ENCODE peak calls at places on chromosomes 1 and 21, in six cellular contexts. One of them, this sample, is unnamed.

GRCh38 chr1:214708321-214708960 is 105.4 kb downstream of the CENPF start:
- DNase-seq in psoas muscle: no peak
- DNase-seq in NCI-H1417 treated with DMSO at 0.1 percent for 48 hours: no peak
- DNase-seq in left lobe of liver: no peak
- DNase-seq in stimulated activated naive CD8-positive, alpha-beta T cell treated with anti-CD3 and anti-CD28 coated beads, Interleukin-15, amount 100 ng/mL, for 72 hours: no peak
- DNase-seq in stimulated activated CD4-positive, alpha-beta T cell treated with anti-CD3 and anti-CD28 coated beads, TNF-alpha, amount 100 ng/mL, for 4 hours: no peak
- DNase-seq in this sample: no peak

GRCh38 chr1:208225954-208226937 is 17.9 kb downstream of the PLXNA2 start:
- DNase-seq in stimulated activated CD4-positive, alpha-beta T cell treated with anti-CD3 and anti-CD28 coated beads, TNF-alpha, amount 100 ng/mL, for 4 hours: no peak
- DNase-seq in stimulated activated naive CD8-positive, alpha-beta T cell treated with anti-CD3 and anti-CD28 coated beads, Interleukin-15, amount 100 ng/mL, for 72 hours: no peak
- DNase-seq in psoas muscle: no peak
- DNase-seq in NCI-H1417 treated with DMSO at 0.1 percent for 48 hours: no peak
- DNase-seq in left lobe of liver: no peak
- DNase-seq in this sample: no peak

GRCh38 chr1:200033511-200034261 is 6.2 kb downstream of the NR5A2 start:
- DNase-seq in stimulated activated naive CD8-positive, alpha-beta T cell treated with anti-CD3 and anti-CD28 coated beads, Interleukin-15, amount 100 ng/mL, for 72 hours: no peak
- DNase-seq in stimulated activated CD4-positive, alpha-beta T cell treated with anti-CD3 and anti-CD28 coated beads, TNF-alpha, amount 100 ng/mL, for 4 hours: no peak
- DNase-seq in NCI-H1417 treated with DMSO at 0.1 percent for 48 hours: no peak
- DNase-seq in psoas muscle: no peak
- DNase-seq in left lobe of liver: no peak
- DNase-seq in this sample: no peak

GRCh38 chr21:43206231-43207042 is 37.6 kb downstream of the CRYAA start:
- DNase-seq in left lobe of liver: peak; percentile 31
- DNase-seq in NCI-H1417 treated with DMSO at 0.1 percent for 48 hours: no peak
- DNase-seq in stimulated activated naive CD8-positive, alpha-beta T cell treated with anti-CD3 and anti-CD28 coated beads, Interleukin-15, amount 100 ng/mL, for 72 hours: no peak
- DNase-seq in psoas muscle: no peak
- DNase-seq in stimulated activated CD4-positive, alpha-beta T cell treated with anti-CD3 and anti-CD28 coated beads, TNF-alpha, amount 100 ng/mL, for 4 hours: no peak
- DNase-seq in this sample: no peak

GRCh38 chr1:235246022-235246948 is 81.7 kb downstream of the ARID4B start:
- DNase-seq in left lobe of liver: no peak
- DNase-seq in stimulated activated CD4-positive, alpha-beta T cell treated with anti-CD3 and anti-CD28 coated beads, TNF-alpha, amount 100 ng/mL, for 4 hours: no peak
- DNase-seq in psoas muscle: no peak
- DNase-seq in stimulated activated naive CD8-positive, alpha-beta T cell treated with anti-CD3 and anti-CD28 coated beads, Interleukin-15, amount 100 ng/mL, for 72 hours: no peak
- DNase-seq in NCI-H1417 treated with DMSO at 0.1 percent for 48 hours: no peak
- DNase-seq in this sample: peak; percentile 33

GRCh38 chr1:241086686-241087085 is 270.3 kb downstream of the RGS7 start:
- DNase-seq in NCI-H1417 treated with DMSO at 0.1 percent for 48 hours: no peak
- DNase-seq in stimulated activated naive CD8-positive, alpha-beta T cell treated with anti-CD3 and anti-CD28 coated beads, Interleukin-15, amount 100 ng/mL, for 72 hours: no peak
- DNase-seq in psoas muscle: no peak
- DNase-seq in stimulated activated CD4-positive, alpha-beta T cell treated with anti-CD3 and anti-CD28 coated beads, TNF-alpha, amount 100 ng/mL, for 4 hours: no peak
- DNase-seq in left lobe of liver: no peak
- DNase-seq in this sample: no peak

GRCh38 chr1:42176902-42177519 is 12.5 kb upstream of the GUCA2A start:
- DNase-seq in psoas muscle: no peak
- DNase-seq in left lobe of liver: no peak
- DNase-seq in stimulated activated naive CD8-positive, alpha-beta T cell treated with anti-CD3 and anti-CD28 coated beads, Interleukin-15, amount 100 ng/mL, for 72 hours: no peak
- DNase-seq in NCI-H1417 treated with DMSO at 0.1 percent for 48 hours: no peak
- DNase-seq in stimulated activated CD4-positive, alpha-beta T cell treated with anti-CD3 and anti-CD28 coated beads, TNF-alpha, amount 100 ng/mL, for 4 hours: no peak
- DNase-seq in this sample: peak; percentile 86

GRCh38 chr1:174809755-174810280 is 189.9 kb upstream of the CACYBP start:
- DNase-seq in psoas muscle: no peak
- DNase-seq in stimulated activated naive CD8-positive, alpha-beta T cell treated with anti-CD3 and anti-CD28 coated beads, Interleukin-15, amount 100 ng/mL, for 72 hours: no peak
- DNase-seq in NCI-H1417 treated with DMSO at 0.1 percent for 48 hours: no peak
- DNase-seq in left lobe of liver: no peak
- DNase-seq in stimulated activated CD4-positive, alpha-beta T cell treated with anti-CD3 and anti-CD28 coated beads, TNF-alpha, amount 100 ng/mL, for 4 hours: no peak
- DNase-seq in this sample: no peak

GRCh38 chr1:156750932-156751723 is at the start of gene HDGF:
- DNase-seq in left lobe of liver: peak; percentile 66
- DNase-seq in stimulated activated CD4-positive, alpha-beta T cell treated with anti-CD3 and anti-CD28 coated beads, TNF-alpha, amount 100 ng/mL, for 4 hours: no peak
- DNase-seq in NCI-H1417 treated with DMSO at 0.1 percent for 48 hours: no peak
- DNase-seq in psoas muscle: peak; percentile 69
- DNase-seq in stimulated activated naive CD8-positive, alpha-beta T cell treated with anti-CD3 and anti-CD28 coated beads, Interleukin-15, amount 100 ng/mL, for 72 hours: peak; percentile 59
- DNase-seq in this sample: no peak

GRCh38 chr1:23403038-23403336 is 21.6 kb downstream of the TCEA3 start:
- DNase-seq in NCI-H1417 treated with DMSO at 0.1 percent for 48 hours: no peak
- DNase-seq in psoas muscle: no peak
- DNase-seq in stimulated activated CD4-positive, alpha-beta T cell treated with anti-CD3 and anti-CD28 coated beads, TNF-alpha, amount 100 ng/mL, for 4 hours: no peak
- DNase-seq in stimulated activated naive CD8-positive, alpha-beta T cell treated with anti-CD3 and anti-CD28 coated beads, Interleukin-15, amount 100 ng/mL, for 72 hours: no peak
- DNase-seq in left lobe of liver: no peak
- DNase-seq in this sample: no peak

GRCh38 chr1:43232071-43232470 is 37.7 kb upstream of the TMEM125 start:
- DNase-seq in stimulated activated naive CD8-positive, alpha-beta T cell treated with anti-CD3 and anti-CD28 coated beads, Interleukin-15, amount 100 ng/mL, for 72 hours: no peak
- DNase-seq in stimulated activated CD4-positive, alpha-beta T cell treated with anti-CD3 and anti-CD28 coated beads, TNF-alpha, amount 100 ng/mL, for 4 hours: no peak
- DNase-seq in psoas muscle: no peak
- DNase-seq in left lobe of liver: no peak
- DNase-seq in NCI-H1417 treated with DMSO at 0.1 percent for 48 hours: no peak
- DNase-seq in this sample: no peak

GRCh38 chr1:6208723-6209660 is 3.1 kb downstream of the RNF207 start:
- DNase-seq in NCI-H1417 treated with DMSO at 0.1 percent for 48 hours: no peak
- DNase-seq in stimulated activated CD4-positive, alpha-beta T cell treated with anti-CD3 and anti-CD28 coated beads, TNF-alpha, amount 100 ng/mL, for 4 hours: no peak
- DNase-seq in stimulated activated naive CD8-positive, alpha-beta T cell treated with anti-CD3 and anti-CD28 coated beads, Interleukin-15, amount 100 ng/mL, for 72 hours: no peak
- DNase-seq in psoas muscle: peak; percentile 56
- DNase-seq in left lobe of liver: no peak
- DNase-seq in this sample: no peak

GRCh38 chr1:16215882-16216753 is 3.7 kb upstream of the ARHGEF19 start:
- DNase-seq in NCI-H1417 treated with DMSO at 0.1 percent for 48 hours: peak; percentile 52
- DNase-seq in left lobe of liver: peak; percentile 73
- DNase-seq in stimulated activated CD4-positive, alpha-beta T cell treated with anti-CD3 and anti-CD28 coated beads, TNF-alpha, amount 100 ng/mL, for 4 hours: no peak
- DNase-seq in stimulated activated naive CD8-positive, alpha-beta T cell treated with anti-CD3 and anti-CD28 coated beads, Interleukin-15, amount 100 ng/mL, for 72 hours: peak; percentile 61
- DNase-seq in psoas muscle: peak; percentile 80
- DNase-seq in this sample: no peak

GRCh38 chr1:101520302-101520701 is 283.5 kb downstream of the S1PR1 start:
- DNase-seq in stimulated activated CD4-positive, alpha-beta T cell treated with anti-CD3 and anti-CD28 coated beads, TNF-alpha, amount 100 ng/mL, for 4 hours: no peak
- DNase-seq in left lobe of liver: no peak
- DNase-seq in psoas muscle: no peak
- DNase-seq in stimulated activated naive CD8-positive, alpha-beta T cell treated with anti-CD3 and anti-CD28 coated beads, Interleukin-15, amount 100 ng/mL, for 72 hours: peak; percentile 18
- DNase-seq in NCI-H1417 treated with DMSO at 0.1 percent for 48 hours: no peak
- DNase-seq in this sample: peak; percentile 10

GRCh38 chr1:25074828-25075227 is 144.8 kb upstream of the RUNX3 start:
- DNase-seq in NCI-H1417 treated with DMSO at 0.1 percent for 48 hours: no peak
- DNase-seq in stimulated activated naive CD8-positive, alpha-beta T cell treated with anti-CD3 and anti-CD28 coated beads, Interleukin-15, amount 100 ng/mL, for 72 hours: no peak
- DNase-seq in stimulated activated CD4-positive, alpha-beta T cell treated with anti-CD3 and anti-CD28 coated beads, TNF-alpha, amount 100 ng/mL, for 4 hours: no peak
- DNase-seq in psoas muscle: no peak
- DNase-seq in left lobe of liver: no peak
- DNase-seq in this sample: no peak

GRCh38 chr1:8136766-8137165 is 110.7 kb upstream of the ERRFI1 start:
- DNase-seq in left lobe of liver: no peak
- DNase-seq in stimulated activated naive CD8-positive, alpha-beta T cell treated with anti-CD3 and anti-CD28 coated beads, Interleukin-15, amount 100 ng/mL, for 72 hours: no peak
- DNase-seq in psoas muscle: no peak
- DNase-seq in stimulated activated CD4-positive, alpha-beta T cell treated with anti-CD3 and anti-CD28 coated beads, TNF-alpha, amount 100 ng/mL, for 4 hours: no peak
- DNase-seq in NCI-H1417 treated with DMSO at 0.1 percent for 48 hours: no peak
- DNase-seq in this sample: no peak

GRCh38 chr1:233587958-233588799 is 25.7 kb upstream of the KCNK1 start:
- DNase-seq in stimulated activated CD4-positive, alpha-beta T cell treated with anti-CD3 and anti-CD28 coated beads, TNF-alpha, amount 100 ng/mL, for 4 hours: no peak
- DNase-seq in left lobe of liver: no peak
- DNase-seq in stimulated activated naive CD8-positive, alpha-beta T cell treated with anti-CD3 and anti-CD28 coated beads, Interleukin-15, amount 100 ng/mL, for 72 hours: no peak
- DNase-seq in psoas muscle: no peak
- DNase-seq in NCI-H1417 treated with DMSO at 0.1 percent for 48 hours: peak; percentile 16
- DNase-seq in this sample: no peak

GRCh38 chr1:158798531-158798930 is 17.5 kb upstream of the OR6N2 start:
- DNase-seq in NCI-H1417 treated with DMSO at 0.1 percent for 48 hours: no peak
- DNase-seq in stimulated activated naive CD8-positive, alpha-beta T cell treated with anti-CD3 and anti-CD28 coated beads, Interleukin-15, amount 100 ng/mL, for 72 hours: no peak
- DNase-seq in stimulated activated CD4-positive, alpha-beta T cell treated with anti-CD3 and anti-CD28 coated beads, TNF-alpha, amount 100 ng/mL, for 4 hours: no peak
- DNase-seq in left lobe of liver: no peak
- DNase-seq in psoas muscle: no peak
- DNase-seq in this sample: no peak

GRCh38 chr1:111496398-111496797 is 7.0 kb downstream of the ADORA3 start:
- DNase-seq in left lobe of liver: no peak
- DNase-seq in stimulated activated naive CD8-positive, alpha-beta T cell treated with anti-CD3 and anti-CD28 coated beads, Interleukin-15, amount 100 ng/mL, for 72 hours: no peak
- DNase-seq in psoas muscle: no peak
- DNase-seq in stimulated activated CD4-positive, alpha-beta T cell treated with anti-CD3 and anti-CD28 coated beads, TNF-alpha, amount 100 ng/mL, for 4 hours: no peak
- DNase-seq in NCI-H1417 treated with DMSO at 0.1 percent for 48 hours: no peak
- DNase-seq in this sample: no peak

GRCh38 chr1:202122639-202123335 is at the start of gene GPR37L1:
- DNase-seq in left lobe of liver: no peak
- DNase-seq in stimulated activated CD4-positive, alpha-beta T cell treated with anti-CD3 and anti-CD28 coated beads, TNF-alpha, amount 100 ng/mL, for 4 hours: no peak
- DNase-seq in NCI-H1417 treated with DMSO at 0.1 percent for 48 hours: no peak
- DNase-seq in stimulated activated naive CD8-positive, alpha-beta T cell treated with anti-CD3 and anti-CD28 coated beads, Interleukin-15, amount 100 ng/mL, for 72 hours: no peak
- DNase-seq in psoas muscle: peak; percentile 50
- DNase-seq in this sample: no peak

GRCh38 chr1:55212349-55213028 is 2.7 kb downstream of the USP24 start:
- DNase-seq in NCI-H1417 treated with DMSO at 0.1 percent for 48 hours: no peak
- DNase-seq in left lobe of liver: no peak
- DNase-seq in stimulated activated naive CD8-positive, alpha-beta T cell treated with anti-CD3 and anti-CD28 coated beads, Interleukin-15, amount 100 ng/mL, for 72 hours: no peak
- DNase-seq in stimulated activated CD4-positive, alpha-beta T cell treated with anti-CD3 and anti-CD28 coated beads, TNF-alpha, amount 100 ng/mL, for 4 hours: no peak
- DNase-seq in psoas muscle: no peak
- DNase-seq in this sample: no peak

GRCh38 chr1:111875640-111876039 is 113.8 kb downstream of the KCND3 start:
- DNase-seq in psoas muscle: no peak
- DNase-seq in stimulated activated naive CD8-positive, alpha-beta T cell treated with anti-CD3 and anti-CD28 coated beads, Interleukin-15, amount 100 ng/mL, for 72 hours: no peak
- DNase-seq in stimulated activated CD4-positive, alpha-beta T cell treated with anti-CD3 and anti-CD28 coated beads, TNF-alpha, amount 100 ng/mL, for 4 hours: no peak
- DNase-seq in NCI-H1417 treated with DMSO at 0.1 percent for 48 hours: no peak
- DNase-seq in left lobe of liver: no peak
- DNase-seq in this sample: no peak

GRCh38 chr1:200351826-200352549 is 57.8 kb downstream of the ZNF281 start:
- DNase-seq in stimulated activated CD4-positive, alpha-beta T cell treated with anti-CD3 and anti-CD28 coated beads, TNF-alpha, amount 100 ng/mL, for 4 hours: no peak
- DNase-seq in stimulated activated naive CD8-positive, alpha-beta T cell treated with anti-CD3 and anti-CD28 coated beads, Interleukin-15, amount 100 ng/mL, for 72 hours: peak; percentile 25
- DNase-seq in psoas muscle: no peak
- DNase-seq in NCI-H1417 treated with DMSO at 0.1 percent for 48 hours: no peak
- DNase-seq in left lobe of liver: no peak
- DNase-seq in this sample: no peak

GRCh38 chr1:5658340-5659316 is 333.6 kb downstream of the NPHP4 start:
- DNase-seq in psoas muscle: no peak
- DNase-seq in left lobe of liver: no peak
- DNase-seq in stimulated activated naive CD8-positive, alpha-beta T cell treated with anti-CD3 and anti-CD28 coated beads, Interleukin-15, amount 100 ng/mL, for 72 hours: no peak
- DNase-seq in stimulated activated CD4-positive, alpha-beta T cell treated with anti-CD3 and anti-CD28 coated beads, TNF-alpha, amount 100 ng/mL, for 4 hours: no peak
- DNase-seq in NCI-H1417 treated with DMSO at 0.1 percent for 48 hours: no peak
- DNase-seq in this sample: no peak

GRCh38 chr1:229268505-229268904 is 2.4 kb upstream of the RAB4A start:
- DNase-seq in stimulated activated naive CD8-positive, alpha-beta T cell treated with anti-CD3 and anti-CD28 coated beads, Interleukin-15, amount 100 ng/mL, for 72 hours: no peak
- DNase-seq in psoas muscle: no peak
- DNase-seq in NCI-H1417 treated with DMSO at 0.1 percent for 48 hours: no peak
- DNase-seq in left lobe of liver: no peak
- DNase-seq in stimulated activated CD4-positive, alpha-beta T cell treated with anti-CD3 and anti-CD28 coated beads, TNF-alpha, amount 100 ng/mL, for 4 hours: no peak
- DNase-seq in this sample: no peak

GRCh38 chr1:226738995-226739695 is at the start of gene ITPKB:
- DNase-seq in left lobe of liver: no peak
- DNase-seq in NCI-H1417 treated with DMSO at 0.1 percent for 48 hours: no peak
- DNase-seq in stimulated activated CD4-positive, alpha-beta T cell treated with anti-CD3 and anti-CD28 coated beads, TNF-alpha, amount 100 ng/mL, for 4 hours: peak; percentile 56
- DNase-seq in psoas muscle: peak; percentile 36
- DNase-seq in stimulated activated naive CD8-positive, alpha-beta T cell treated with anti-CD3 and anti-CD28 coated beads, Interleukin-15, amount 100 ng/mL, for 72 hours: peak; percentile 61
- DNase-seq in this sample: peak; percentile 63

GRCh38 chr1:39130297-39130696 is 74.2 kb upstream of the MACF1 start:
- DNase-seq in NCI-H1417 treated with DMSO at 0.1 percent for 48 hours: no peak
- DNase-seq in stimulated activated naive CD8-positive, alpha-beta T cell treated with anti-CD3 and anti-CD28 coated beads, Interleukin-15, amount 100 ng/mL, for 72 hours: no peak
- DNase-seq in left lobe of liver: no peak
- DNase-seq in psoas muscle: no peak
- DNase-seq in stimulated activated CD4-positive, alpha-beta T cell treated with anti-CD3 and anti-CD28 coated beads, TNF-alpha, amount 100 ng/mL, for 4 hours: no peak
- DNase-seq in this sample: no peak

GRCh38 chr1:162388083-162388594 is 6.6 kb downstream of the C1orf226 start:
- DNase-seq in stimulated activated naive CD8-positive, alpha-beta T cell treated with anti-CD3 and anti-CD28 coated beads, Interleukin-15, amount 100 ng/mL, for 72 hours: no peak
- DNase-seq in left lobe of liver: no peak
- DNase-seq in psoas muscle: no peak
- DNase-seq in NCI-H1417 treated with DMSO at 0.1 percent for 48 hours: no peak
- DNase-seq in stimulated activated CD4-positive, alpha-beta T cell treated with anti-CD3 and anti-CD28 coated beads, TNF-alpha, amount 100 ng/mL, for 4 hours: no peak
- DNase-seq in this sample: no peak

GRCh38 chr1:237634922-237635321 is 255.8 kb downstream of the ZP4 start:
- DNase-seq in stimulated activated CD4-positive, alpha-beta T cell treated with anti-CD3 and anti-CD28 coated beads, TNF-alpha, amount 100 ng/mL, for 4 hours: no peak
- DNase-seq in left lobe of liver: no peak
- DNase-seq in stimulated activated naive CD8-positive, alpha-beta T cell treated with anti-CD3 and anti-CD28 coated beads, Interleukin-15, amount 100 ng/mL, for 72 hours: no peak
- DNase-seq in NCI-H1417 treated with DMSO at 0.1 percent for 48 hours: no peak
- DNase-seq in psoas muscle: no peak
- DNase-seq in this sample: no peak

GRCh38 chr1:88695781-88696180 is 11.7 kb downstream of the PKN2 start:
- DNase-seq in stimulated activated naive CD8-positive, alpha-beta T cell treated with anti-CD3 and anti-CD28 coated beads, Interleukin-15, amount 100 ng/mL, for 72 hours: no peak
- DNase-seq in left lobe of liver: no peak
- DNase-seq in stimulated activated CD4-positive, alpha-beta T cell treated with anti-CD3 and anti-CD28 coated beads, TNF-alpha, amount 100 ng/mL, for 4 hours: no peak
- DNase-seq in psoas muscle: no peak
- DNase-seq in NCI-H1417 treated with DMSO at 0.1 percent for 48 hours: no peak
- DNase-seq in this sample: no peak

GRCh38 chr1:92291372-92291999 is 7.3 kb downstream of the GLMN start:
- DNase-seq in left lobe of liver: no peak
- DNase-seq in psoas muscle: no peak
- DNase-seq in stimulated activated naive CD8-positive, alpha-beta T cell treated with anti-CD3 and anti-CD28 coated beads, Interleukin-15, amount 100 ng/mL, for 72 hours: no peak
- DNase-seq in stimulated activated CD4-positive, alpha-beta T cell treated with anti-CD3 and anti-CD28 coated beads, TNF-alpha, amount 100 ng/mL, for 4 hours: no peak
- DNase-seq in NCI-H1417 treated with DMSO at 0.1 percent for 48 hours: no peak
- DNase-seq in this sample: peak; percentile 69

GRCh38 chr1:144101397-144102050 is 129.7 kb upstream of the FAM72C start:
- DNase-seq in NCI-H1417 treated with DMSO at 0.1 percent for 48 hours: no peak
- DNase-seq in stimulated activated naive CD8-positive, alpha-beta T cell treated with anti-CD3 and anti-CD28 coated beads, Interleukin-15, amount 100 ng/mL, for 72 hours: no peak
- DNase-seq in psoas muscle: peak; percentile 30
- DNase-seq in left lobe of liver: peak; percentile 62
- DNase-seq in stimulated activated CD4-positive, alpha-beta T cell treated with anti-CD3 and anti-CD28 coated beads, TNF-alpha, amount 100 ng/mL, for 4 hours: no peak
- DNase-seq in this sample: no peak

GRCh38 chr1:207923561-207923960 is 12.6 kb upstream of the CD34 start:
- DNase-seq in NCI-H1417 treated with DMSO at 0.1 percent for 48 hours: no peak
- DNase-seq in stimulated activated CD4-positive, alpha-beta T cell treated with anti-CD3 and anti-CD28 coated beads, TNF-alpha, amount 100 ng/mL, for 4 hours: no peak
- DNase-seq in stimulated activated naive CD8-positive, alpha-beta T cell treated with anti-CD3 and anti-CD28 coated beads, Interleukin-15, amount 100 ng/mL, for 72 hours: no peak
- DNase-seq in left lobe of liver: no peak
- DNase-seq in psoas muscle: no peak
- DNase-seq in this sample: no peak

GRCh38 chr1:154097873-154098272 is 57.0 kb downstream of the NUP210L start:
- DNase-seq in NCI-H1417 treated with DMSO at 0.1 percent for 48 hours: no peak
- DNase-seq in psoas muscle: no peak
- DNase-seq in stimulated activated CD4-positive, alpha-beta T cell treated with anti-CD3 and anti-CD28 coated beads, TNF-alpha, amount 100 ng/mL, for 4 hours: no peak
- DNase-seq in stimulated activated naive CD8-positive, alpha-beta T cell treated with anti-CD3 and anti-CD28 coated beads, Interleukin-15, amount 100 ng/mL, for 72 hours: no peak
- DNase-seq in left lobe of liver: no peak
- DNase-seq in this sample: no peak

GRCh38 chr1:232743999-232744398 is 61.2 kb upstream of the MAP10 start:
- DNase-seq in left lobe of liver: no peak
- DNase-seq in psoas muscle: no peak
- DNase-seq in stimulated activated naive CD8-positive, alpha-beta T cell treated with anti-CD3 and anti-CD28 coated beads, Interleukin-15, amount 100 ng/mL, for 72 hours: no peak
- DNase-seq in NCI-H1417 treated with DMSO at 0.1 percent for 48 hours: no peak
- DNase-seq in stimulated activated CD4-positive, alpha-beta T cell treated with anti-CD3 and anti-CD28 coated beads, TNF-alpha, amount 100 ng/mL, for 4 hours: no peak
- DNase-seq in this sample: no peak

GRCh38 chr1:25220666-25221065 is 11.6 kb downstream of the SYF2 start:
- DNase-seq in stimulated activated naive CD8-positive, alpha-beta T cell treated with anti-CD3 and anti-CD28 coated beads, Interleukin-15, amount 100 ng/mL, for 72 hours: no peak
- DNase-seq in left lobe of liver: no peak
- DNase-seq in NCI-H1417 treated with DMSO at 0.1 percent for 48 hours: no peak
- DNase-seq in psoas muscle: no peak
- DNase-seq in stimulated activated CD4-positive, alpha-beta T cell treated with anti-CD3 and anti-CD28 coated beads, TNF-alpha, amount 100 ng/mL, for 4 hours: no peak
- DNase-seq in this sample: no peak

GRCh38 chr21:36783612-36784383 is 84.9 kb downstream of the SIM2 start:
- DNase-seq in NCI-H1417 treated with DMSO at 0.1 percent for 48 hours: no peak
- DNase-seq in left lobe of liver: no peak
- DNase-seq in psoas muscle: no peak
- DNase-seq in stimulated activated CD4-positive, alpha-beta T cell treated with anti-CD3 and anti-CD28 coated beads, TNF-alpha, amount 100 ng/mL, for 4 hours: no peak
- DNase-seq in stimulated activated naive CD8-positive, alpha-beta T cell treated with anti-CD3 and anti-CD28 coated beads, Interleukin-15, amount 100 ng/mL, for 72 hours: no peak
- DNase-seq in this sample: no peak

GRCh38 chr1:60727553-60727952 is 354.8 kb upstream of the NFIA start:
- DNase-seq in NCI-H1417 treated with DMSO at 0.1 percent for 48 hours: no peak
- DNase-seq in stimulated activated naive CD8-positive, alpha-beta T cell treated with anti-CD3 and anti-CD28 coated beads, Interleukin-15, amount 100 ng/mL, for 72 hours: no peak
- DNase-seq in psoas muscle: no peak
- DNase-seq in stimulated activated CD4-positive, alpha-beta T cell treated with anti-CD3 and anti-CD28 coated beads, TNF-alpha, amount 100 ng/mL, for 4 hours: no peak
- DNase-seq in left lobe of liver: no peak
- DNase-seq in this sample: no peak